ENCODE peak calls at places on chromosomes 2 and 18, in ten cellular contexts. K is Right ventricle myocardium inferior; J is NCI-H1092 treated with DMSO at 0.1 percent for 48 hours; Z is activated T-cell treated with anti-CD3 and anti-CD28 coated beads, Interleukin-2, amount 50 U/mL, for 72 hours; P is SK-N-SH; W is stimulated activated CD4-positive, alpha-beta T cell treated with anti-CD3 and anti-CD28 coated beads, Interleukin-15, amount 100 ng/mL, for 1 hour; A is glutamatergic neuron; H is NCI-H1694 treated with DMSO at 0.1 percent for 48 hours; T is GM13977; E is CD4-positive, CD25-positive, alpha-beta regulatory T cell. S is an unnamed sample.

GRCh38 chr18:29181151-29181901 is 1004.4 kb upstream of the CDH2 start:
- DNase-seq in K (no peak), J (no peak), Z (no peak), P (no peak), W (no peak), A (no peak), H (no peak), T (no peak), E (no peak), S (no peak)

GRCh38 chr2:234493117-234493516 is 3.8 kb downstream of the ARL4C start:
- DNase-seq in K (no peak), J (no peak), Z (no peak), P (no peak), W (no peak), A (no peak), H (no peak), T (no peak), E (no peak), S (no peak)

GRCh38 chr2:216739035-216739434 is 43.7 kb upstream of the IGFBP5 start:
- DNase-seq in K (no peak), J (peak), Z (no peak), P (no peak), W (no peak), A (no peak), H (no peak), T (no peak), E (no peak), S (no peak)

GRCh38 chr2:99562516-99562915 is 72.7 kb upstream of the REV1 start:
- DNase-seq in K (no peak), J (no peak), Z (no peak), P (no peak), W (no peak), A (no peak), H (no peak), T (no peak), E (no peak), S (no peak)

GRCh38 chr18:3998698-3999333 is 456.3 kb downstream of the DLGAP1 start:
- DNase-seq in K (no peak), J (peak), Z (peak), P (peak), W (no peak), A (no peak), H (peak), T (no peak), E (no peak), S (peak)

GRCh38 chr2:217060951-217061547 is 201.2 kb upstream of the TNP1 start:
- DNase-seq in K (no peak), J (no peak), Z (no peak), P (no peak), W (no peak), A (no peak), H (no peak), T (no peak), E (no peak), S (no peak)

GRCh38 chr2:29165362-29166236 is 50.4 kb downstream of the CLIP4 start:
- DNase-seq in K (no peak), J (peak), Z (no peak), P (no peak), W (no peak), A (no peak), H (no peak), T (no peak), E (no peak), S (no peak)

GRCh38 chr2:120219291-120219690 is 3.9 kb downstream of the TMEM185B start:
- DNase-seq in K (no peak), J (no peak), Z (no peak), P (no peak), W (no peak), A (no peak), H (no peak), T (no peak), E (no peak), S (no peak)

GRCh38 chr2:74457129-74457548 is 1.1 kb upstream of the WBP1 start:
- DNase-seq in K (no peak), J (no peak), Z (no peak), P (no peak), W (no peak), A (no peak), H (peak), T (no peak), E (no peak), S (no peak)

GRCh38 chr2:235468978-235469694 is 24.7 kb upstream of the AGAP1 start:
- DNase-seq in K (no peak), J (peak), Z (no peak), P (no peak), W (no peak), A (no peak), H (no peak), T (no peak), E (no peak), S (no peak)

GRCh38 chr18:31041346-31042067 is 1.0 kb downstream of the DSC3 start:
- DNase-seq in K (peak), J (no peak), Z (no peak), P (peak), W (no peak), A (peak), H (no peak), T (peak), E (no peak), S (no peak)

GRCh38 chr2:109061736-109062557 is 67.1 kb upstream of the SH3RF3 start:
- DNase-seq in K (no peak), J (no peak), Z (no peak), P (no peak), W (no peak), A (no peak), H (no peak), T (no peak), E (no peak), S (no peak)

GRCh38 chr18:44654555-44654954 is 26.1 kb upstream of the SETBP1 start:
- DNase-seq in K (no peak), J (no peak), Z (no peak), P (no peak), W (no peak), A (no peak), H (no peak), T (no peak), E (no peak), S (no peak)